ENCODE peak calls at places on chromosomes 3 and 15, in eight cellular contexts. One of them, this sample, is unnamed. For H3K36me3 and H3K4me1, the result is how much of the 10 kb centered on the place peaks cover.

GRCh38 chr3:143973352-143974021 is 1.9 kb downstream of the DIPK2A start:
- DNase-seq in left ventricle myocardium inferior: no peak
- DNase-seq in tibial nerve: peak
- DNase-seq in hepatocyte: peak
- DNase-seq in upper lobe of right lung: no peak
- DNase-seq in breast epithelium: no peak
- DNase-seq in tibial artery: no peak
- DNase-seq in ovary: no peak
- DNase-seq in this sample: no peak

GRCh38 chr15:72340366-72340765 is 20.4 kb upstream of the CELF6 start:
- DNase-seq in ovary: no peak
- DNase-seq in hepatocyte: no peak
- DNase-seq in breast epithelium: no peak
- DNase-seq in upper lobe of right lung: no peak
- DNase-seq in tibial nerve: no peak
- DNase-seq in tibial artery: no peak
- DNase-seq in left ventricle myocardium inferior: no peak
- DNase-seq in this sample: no peak

GRCh38 chr3:138479355-138479964 is 45.0 kb downstream of the ESYT3 start:
- DNase-seq in tibial nerve: no peak
- DNase-seq in upper lobe of right lung: no peak
- DNase-seq in ovary: no peak
- DNase-seq in tibial artery: no peak
- DNase-seq in hepatocyte: peak
- DNase-seq in breast epithelium: no peak
- DNase-seq in left ventricle myocardium inferior: no peak
- DNase-seq in this sample: no peak

GRCh38 chr15:66940368-66940767 is 125.0 kb upstream of the SMAD3 start:
- DNase-seq in left ventricle myocardium inferior: no peak
- DNase-seq in hepatocyte: no peak
- DNase-seq in tibial artery: peak
- DNase-seq in tibial nerve: no peak
- DNase-seq in ovary: no peak
- DNase-seq in upper lobe of right lung: no peak
- DNase-seq in breast epithelium: no peak
- DNase-seq in this sample: peak

GRCh38 chr3:21392521-21392920 is 358.5 kb downstream of the ZNF385D start:
- DNase-seq in upper lobe of right lung: no peak
- DNase-seq in ovary: no peak
- DNase-seq in left ventricle myocardium inferior: no peak
- DNase-seq in tibial artery: no peak
- DNase-seq in hepatocyte: no peak
- DNase-seq in breast epithelium: no peak
- DNase-seq in tibial nerve: no peak
- DNase-seq in this sample: no peak

GRCh38 chr3:123800352-123800682 is 83.8 kb downstream of the MYLK start:
- DNase-seq in ovary: no peak
- DNase-seq in left ventricle myocardium inferior: no peak
- DNase-seq in tibial artery: no peak
- DNase-seq in breast epithelium: no peak
- DNase-seq in hepatocyte: no peak
- DNase-seq in upper lobe of right lung: no peak
- DNase-seq in tibial nerve: no peak
- DNase-seq in this sample: no peak

GRCh38 chr15:67140078-67140833 is 74.9 kb downstream of the SMAD3 start:
- DNase-seq in breast epithelium: no peak
- DNase-seq in ovary: peak
- DNase-seq in tibial artery: peak
- DNase-seq in upper lobe of right lung: no peak
- DNase-seq in left ventricle myocardium inferior: no peak
- DNase-seq in hepatocyte: no peak
- DNase-seq in tibial nerve: no peak
- DNase-seq in this sample: no peak

GRCh38 chr3:136211547-136211946 is 15.4 kb upstream of the MSL2 start:
- DNase-seq in left ventricle myocardium inferior: no peak
- DNase-seq in upper lobe of right lung: no peak
- DNase-seq in hepatocyte: no peak
- DNase-seq in breast epithelium: no peak
- DNase-seq in tibial artery: no peak
- DNase-seq in ovary: no peak
- DNase-seq in tibial nerve: no peak
- DNase-seq in this sample: no peak

GRCh38 chr15:83364541-83364940 is 80.1 kb upstream of the BNC1 start:
- DNase-seq in ovary: no peak
- DNase-seq in hepatocyte: no peak
- DNase-seq in tibial artery: no peak
- DNase-seq in left ventricle myocardium inferior: no peak
- DNase-seq in tibial nerve: no peak
- DNase-seq in upper lobe of right lung: no peak
- DNase-seq in breast epithelium: no peak
- DNase-seq in this sample: no peak

GRCh38 chr3:138941259-138941885 is 5.6 kb downstream of the FOXL2 start:
- DNase-seq in hepatocyte: peak
- DNase-seq in upper lobe of right lung: no peak
- DNase-seq in left ventricle myocardium inferior: no peak
- DNase-seq in breast epithelium: no peak
- DNase-seq in tibial artery: peak
- DNase-seq in tibial nerve: no peak
- DNase-seq in ovary: peak
- DNase-seq in this sample: no peak

GRCh38 chr3:150180349-150180748 is 209.7 kb upstream of the PFN2 start:
- DNase-seq in left ventricle myocardium inferior: no peak
- DNase-seq in tibial artery: no peak
- DNase-seq in upper lobe of right lung: no peak
- DNase-seq in hepatocyte: peak
- DNase-seq in breast epithelium: no peak
- DNase-seq in tibial nerve: no peak
- DNase-seq in ovary: no peak
- DNase-seq in this sample: no peak

GRCh38 chr3:171190668-171191067 is 164.1 kb upstream of the SLC2A2 start:
- DNase-seq in breast epithelium: no peak
- DNase-seq in upper lobe of right lung: no peak
- DNase-seq in left ventricle myocardium inferior: no peak
- DNase-seq in tibial artery: no peak
- DNase-seq in hepatocyte: no peak
- DNase-seq in ovary: no peak
- DNase-seq in tibial nerve: no peak
- DNase-seq in this sample: no peak

GRCh38 chr3:79598594-79598993 is 169.2 kb downstream of the ROBO1 start:
- DNase-seq in tibial nerve: peak
- DNase-seq in hepatocyte: peak
- DNase-seq in ovary: peak
- DNase-seq in tibial artery: no peak
- DNase-seq in breast epithelium: no peak
- DNase-seq in left ventricle myocardium inferior: no peak
- DNase-seq in upper lobe of right lung: no peak
- DNase-seq in this sample: no peak

GRCh38 chr3:187955076-187955952 is 198.6 kb upstream of the LPP start:
- DNase-seq in hepatocyte: peak
- DNase-seq in breast epithelium: no peak
- DNase-seq in left ventricle myocardium inferior: no peak
- DNase-seq in upper lobe of right lung: no peak
- DNase-seq in tibial artery: peak
- DNase-seq in tibial nerve: peak
- DNase-seq in ovary: peak
- DNase-seq in this sample: no peak

GRCh38 chr15:89105147-89105546 is 16.9 kb downstream of the ABHD2 start:
- DNase-seq in tibial nerve: no peak
- DNase-seq in hepatocyte: peak
- DNase-seq in upper lobe of right lung: no peak
- DNase-seq in breast epithelium: no peak
- DNase-seq in tibial artery: no peak
- DNase-seq in ovary: no peak
- DNase-seq in left ventricle myocardium inferior: no peak
- DNase-seq in this sample: no peak

GRCh38 chr3:38002291-38002876 is 11.8 kb downstream of the VILL start:
- DNase-seq in left ventricle myocardium inferior: no peak
- DNase-seq in tibial artery: no peak
- DNase-seq in hepatocyte: no peak
- DNase-seq in breast epithelium: no peak
- DNase-seq in tibial nerve: no peak
- DNase-seq in ovary: no peak
- DNase-seq in upper lobe of right lung: peak
- DNase-seq in this sample: peak

GRCh38 chr3:64972793-64973192 is 285.0 kb upstream of the ADAMTS9 start:
- DNase-seq in tibial nerve: no peak
- DNase-seq in tibial artery: no peak
- DNase-seq in upper lobe of right lung: no peak
- DNase-seq in ovary: no peak
- DNase-seq in hepatocyte: no peak
- DNase-seq in left ventricle myocardium inferior: no peak
- DNase-seq in breast epithelium: no peak
- DNase-seq in this sample: no peak

GRCh38 chr3:20225769-20226168 is 39.8 kb upstream of the SGO1 start:
- DNase-seq in hepatocyte: peak
- DNase-seq in ovary: no peak
- DNase-seq in tibial artery: no peak
- DNase-seq in upper lobe of right lung: no peak
- DNase-seq in tibial nerve: no peak
- DNase-seq in breast epithelium: no peak
- DNase-seq in left ventricle myocardium inferior: no peak
- DNase-seq in this sample: no peak

GRCh38 chr15:25613113-25613512 is 174.3 kb upstream of the UBE3A start:
- DNase-seq in tibial artery: no peak
- DNase-seq in tibial nerve: no peak
- DNase-seq in breast epithelium: no peak
- DNase-seq in left ventricle myocardium inferior: no peak
- DNase-seq in ovary: no peak
- DNase-seq in upper lobe of right lung: no peak
- DNase-seq in hepatocyte: no peak
- DNase-seq in this sample: no peak

GRCh38 chr3:9826815-9827574 is 16.8 kb downstream of the RPUSD3 start:
- DNase-seq in tibial nerve: no peak
- DNase-seq in left ventricle myocardium inferior: no peak
- DNase-seq in hepatocyte: no peak
- DNase-seq in breast epithelium: no peak
- DNase-seq in ovary: no peak
- DNase-seq in upper lobe of right lung: no peak
- DNase-seq in tibial artery: no peak
- DNase-seq in this sample: no peak

DNA sequence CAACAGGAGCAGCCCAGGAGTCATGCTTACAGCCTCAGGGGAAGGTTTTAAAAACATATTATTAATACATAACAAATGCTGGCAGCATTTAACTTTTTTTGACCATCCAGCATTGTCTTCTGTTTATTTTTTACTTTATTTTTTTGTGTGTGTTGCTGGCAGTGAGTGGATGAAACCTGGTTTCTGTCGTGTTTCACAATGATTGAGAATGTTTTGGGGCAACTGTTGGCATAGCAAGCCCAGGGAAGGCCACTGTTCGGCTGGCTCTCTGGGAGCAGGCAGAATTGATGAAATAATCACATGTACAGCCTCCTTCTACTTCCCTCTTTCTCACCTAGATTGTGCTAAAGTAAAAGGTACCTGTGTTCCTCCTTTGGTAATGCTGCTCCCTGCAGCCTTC is 190.2 kb downstream of the NR1D2 start:
- DNase-seq in ovary: no peak
- DNase-seq in hepatocyte: no peak
- DNase-seq in upper lobe of right lung: no peak
- DNase-seq in left ventricle myocardium inferior: no peak
- DNase-seq in tibial nerve: no peak
- DNase-seq in breast epithelium: no peak
- DNase-seq in tibial artery: no peak
- DNase-seq in this sample: no peak
- H3K36me3 ChIP-seq in ovary: under half
- H3K36me3 ChIP-seq in hepatocyte: under half
- H3K36me3 ChIP-seq in upper lobe of right lung: under half
- H3K36me3 ChIP-seq in left ventricle myocardium inferior: under half
- H3K36me3 ChIP-seq in tibial nerve: under half
- H3K36me3 ChIP-seq in breast epithelium: under half
- H3K36me3 ChIP-seq in tibial artery: under half
- H3K36me3 ChIP-seq in this sample: under half

GRCh38 chr15:50181983-50182232 is at the start of gene SLC27A2:
- DNase-seq in tibial artery: no peak
- DNase-seq in left ventricle myocardium inferior: peak
- DNase-seq in ovary: peak
- DNase-seq in upper lobe of right lung: peak
- DNase-seq in hepatocyte: peak
- DNase-seq in breast epithelium: no peak
- DNase-seq in tibial nerve: no peak
- DNase-seq in this sample: no peak
- H3K4me1 ChIP-seq in tibial artery: under half
- H3K4me1 ChIP-seq in left ventricle myocardium inferior: under half
- H3K4me1 ChIP-seq in ovary: under half
- H3K4me1 ChIP-seq in upper lobe of right lung: under half
- H3K4me1 ChIP-seq in hepatocyte: under half
- H3K4me1 ChIP-seq in breast epithelium: under half
- H3K4me1 ChIP-seq in tibial nerve: under half
- H3K4me1 ChIP-seq in this sample: under half

GRCh38 chr3:56297281-56297680 is 171.0 kb downstream of the ERC2 start:
- DNase-seq in breast epithelium: no peak
- DNase-seq in hepatocyte: no peak
- DNase-seq in ovary: no peak
- DNase-seq in tibial nerve: no peak
- DNase-seq in left ventricle myocardium inferior: no peak
- DNase-seq in tibial artery: no peak
- DNase-seq in upper lobe of right lung: no peak
- DNase-seq in this sample: no peak

GRCh38 chr3:56303508-56303907 is 164.8 kb downstream of the ERC2 start:
- DNase-seq in hepatocyte: peak
- DNase-seq in left ventricle myocardium inferior: no peak
- DNase-seq in tibial artery: no peak
- DNase-seq in upper lobe of right lung: no peak
- DNase-seq in ovary: no peak
- DNase-seq in tibial nerve: no peak
- DNase-seq in breast epithelium: no peak
- DNase-seq in this sample: no peak

GRCh38 chr3:56304069-56304468 is 164.2 kb downstream of the ERC2 start:
- DNase-seq in breast epithelium: no peak
- DNase-seq in tibial nerve: no peak
- DNase-seq in left ventricle myocardium inferior: no peak
- DNase-seq in ovary: no peak
- DNase-seq in tibial artery: no peak
- DNase-seq in upper lobe of right lung: no peak
- DNase-seq in hepatocyte: no peak
- DNase-seq in this sample: no peak

GRCh38 chr3:56302417-56302816 is 165.8 kb downstream of the ERC2 start:
- DNase-seq in tibial nerve: no peak
- DNase-seq in left ventricle myocardium inferior: no peak
- DNase-seq in breast epithelium: no peak
- DNase-seq in ovary: no peak
- DNase-seq in hepatocyte: no peak
- DNase-seq in upper lobe of right lung: no peak
- DNase-seq in tibial artery: no peak
- DNase-seq in this sample: no peak
- TF ChIP-seq CTCF in tibial nerve: no peak
- TF ChIP-seq CTCF in left ventricle myocardium inferior: no peak
- TF ChIP-seq CTCF in breast epithelium: no peak
- TF ChIP-seq CTCF in ovary: no peak
- TF ChIP-seq CTCF in hepatocyte: peak
- TF ChIP-seq CTCF in upper lobe of right lung: peak
- TF ChIP-seq CTCF in tibial artery: no peak
- TF ChIP-seq CTCF in this sample: no peak

DNA sequence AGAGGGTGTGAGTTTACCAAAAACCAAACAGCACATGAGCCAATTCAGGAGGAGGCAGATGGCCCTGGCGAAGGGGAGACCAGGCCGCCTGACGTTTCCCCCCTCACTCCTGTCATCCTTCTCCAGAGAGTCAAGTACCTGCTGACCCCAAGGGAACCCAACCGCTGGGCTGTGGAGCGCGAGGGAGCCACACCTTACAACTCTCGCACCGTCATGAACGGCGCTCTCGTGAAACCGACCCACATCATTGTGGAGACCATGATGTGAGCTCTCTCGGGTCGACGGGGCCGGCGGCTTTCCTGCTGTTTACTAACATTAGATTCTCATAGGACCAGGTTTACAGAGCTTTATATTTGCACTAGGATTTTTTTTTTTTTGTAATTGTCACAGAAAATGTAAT is 55.4 kb downstream of the GRIP2 start:
- DNase-seq in tibial artery: no peak
- DNase-seq in hepatocyte: no peak
- DNase-seq in upper lobe of right lung: peak
- DNase-seq in left ventricle myocardium inferior: no peak
- DNase-seq in ovary: peak
- DNase-seq in tibial nerve: no peak
- DNase-seq in breast epithelium: no peak
- DNase-seq in this sample: no peak
- H3K36me3 ChIP-seq in tibial artery: under half
- H3K36me3 ChIP-seq in hepatocyte: under half
- H3K36me3 ChIP-seq in upper lobe of right lung: half or more
- H3K36me3 ChIP-seq in left ventricle myocardium inferior: under half
- H3K36me3 ChIP-seq in ovary: under half
- H3K36me3 ChIP-seq in tibial nerve: under half
- H3K36me3 ChIP-seq in breast epithelium: under half
- H3K36me3 ChIP-seq in this sample: under half

This sample was measured in RWPE2.